ENCODE peak calls at places on chromosome 9, in five cellular contexts. F is sigmoid colon, C is BJ, H is GM06990, S is B cell. A is an unnamed sample.
A peak's percentile ranks its signal among the peaks of the same experiment; 100 is the strongest.

GRCh38 chr9:68711281-68711680 is 6.2 kb downstream of the PIP5K1B start:
- DNase-seq in F (no peak), C (no peak), H (no peak), S (no peak), A (no peak)

GRCh38 chr9:37839491-37840461 is 39.2 kb downstream of the DCAF10 start:
- DNase-seq in F (no peak), C (no peak), H (no peak), S (no peak), A (no peak)

GRCh38 chr9:93451762-93452709 is 551 bp downstream of the FAM120A start:
- DNase-seq in F (peak; percentile 78), C (no peak), H (peak; percentile 66), S (peak; percentile 50), A (no peak)

GRCh38 chr9:75591972-75592371 is 298.5 kb upstream of the PCSK5 start:
- DNase-seq in F (no peak), C (no peak), H (no peak), S (no peak), A (no peak)

GRCh38 chr9:101453776-101454570 is 18.4 kb upstream of the ALDOB start:
- DNase-seq in F (no peak), C (no peak), H (no peak), S (no peak), A (no peak)

GRCh38 chr9:110994771-110995241 is 43.5 kb downstream of the LPAR1 start:
- DNase-seq in F (no peak), C (no peak), H (peak; percentile 43), S (no peak), A (no peak)

GRCh38 chr9:23412458-23412857 is 413.6 kb downstream of the ELAVL2 start:
- DNase-seq in F (no peak), C (no peak), H (no peak), S (no peak), A (no peak)

GRCh38 chr9:7536310-7536939 is 263.2 kb downstream of the DMAC1 start:
- DNase-seq in F (no peak), C (no peak), H (peak; percentile 3), S (no peak), A (peak; percentile 7)

GRCh38 chr9:116546711-116547581 is 140.2 kb upstream of the TRIM32 start:
- DNase-seq in F (no peak), C (no peak), H (no peak), S (no peak), A (no peak)

GRCh38 chr9:124145903-124146575 is 111.7 kb upstream of the NEK6 start:
- DNase-seq in F (no peak), C (no peak), H (no peak), S (no peak), A (no peak)

GRCh38 chr9:86405926-86406325 is 51.7 kb upstream of the TUT7 start:
- DNase-seq in F (no peak), C (peak; percentile 65), H (no peak), S (no peak), A (peak; percentile 63)

GRCh38 chr9:108093773-108094675 is 604.5 kb upstream of the KLF4 start:
- DNase-seq in F (no peak), C (no peak), H (no peak), S (no peak), A (no peak)

GRCh38 chr9:131120620-131121228 is 4.7 kb upstream of the NUP214 start:
- DNase-seq in F (no peak), C (no peak), H (no peak), S (no peak), A (no peak)

DNA sequence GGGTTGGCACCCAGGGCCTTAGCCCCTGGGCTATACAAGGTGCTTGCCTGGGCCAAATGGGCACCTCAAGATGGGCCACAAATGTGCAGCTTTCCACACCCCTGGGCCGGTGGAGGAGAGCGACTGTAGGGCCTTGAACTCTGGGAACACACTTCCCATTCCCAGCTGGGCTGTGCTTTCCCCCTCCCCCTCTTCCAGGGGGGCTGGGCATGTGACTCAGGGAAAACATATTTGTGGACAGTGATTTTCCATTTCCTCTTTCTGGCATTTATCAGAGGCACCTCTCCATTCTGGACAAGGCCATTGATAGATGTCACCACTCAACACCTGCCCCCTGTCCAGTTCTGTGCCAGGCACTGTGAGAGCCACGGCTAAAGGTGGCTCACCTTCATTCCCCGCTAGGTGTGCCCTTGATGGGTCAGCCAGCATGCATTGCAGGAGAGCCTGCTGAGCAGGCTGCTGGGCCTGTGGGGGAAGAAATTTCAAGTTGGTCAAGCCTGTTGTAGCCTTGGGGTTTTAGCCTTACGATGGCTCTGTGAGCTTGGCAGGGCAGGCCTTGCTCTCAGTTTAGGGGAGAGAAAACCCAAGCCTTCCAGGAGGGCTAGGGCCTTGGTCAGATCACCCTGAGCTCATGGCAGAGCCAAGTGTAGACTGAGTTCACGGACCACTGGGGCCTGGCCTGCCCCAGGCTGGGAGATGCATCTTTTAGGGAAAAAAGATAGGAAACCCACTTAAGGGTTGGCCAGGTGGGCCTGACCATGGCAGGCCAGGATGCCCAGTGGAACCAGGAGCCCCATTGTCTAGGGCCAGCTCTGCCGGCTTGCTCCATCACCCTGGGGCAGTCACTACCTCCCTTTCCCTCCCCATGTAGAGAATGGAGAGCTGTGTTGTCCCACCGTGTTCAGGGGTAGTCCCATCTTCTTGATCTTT is 113.9 kb downstream of the DAB2IP start:
- DNase-seq in F (peak; percentile 81), C (peak; percentile 34), H (no peak), S (no peak), A (no peak)
- TF ChIP-seq CTCF in F (no peak), C (no peak), H (no peak), S (no peak), A (no peak)

DNA sequence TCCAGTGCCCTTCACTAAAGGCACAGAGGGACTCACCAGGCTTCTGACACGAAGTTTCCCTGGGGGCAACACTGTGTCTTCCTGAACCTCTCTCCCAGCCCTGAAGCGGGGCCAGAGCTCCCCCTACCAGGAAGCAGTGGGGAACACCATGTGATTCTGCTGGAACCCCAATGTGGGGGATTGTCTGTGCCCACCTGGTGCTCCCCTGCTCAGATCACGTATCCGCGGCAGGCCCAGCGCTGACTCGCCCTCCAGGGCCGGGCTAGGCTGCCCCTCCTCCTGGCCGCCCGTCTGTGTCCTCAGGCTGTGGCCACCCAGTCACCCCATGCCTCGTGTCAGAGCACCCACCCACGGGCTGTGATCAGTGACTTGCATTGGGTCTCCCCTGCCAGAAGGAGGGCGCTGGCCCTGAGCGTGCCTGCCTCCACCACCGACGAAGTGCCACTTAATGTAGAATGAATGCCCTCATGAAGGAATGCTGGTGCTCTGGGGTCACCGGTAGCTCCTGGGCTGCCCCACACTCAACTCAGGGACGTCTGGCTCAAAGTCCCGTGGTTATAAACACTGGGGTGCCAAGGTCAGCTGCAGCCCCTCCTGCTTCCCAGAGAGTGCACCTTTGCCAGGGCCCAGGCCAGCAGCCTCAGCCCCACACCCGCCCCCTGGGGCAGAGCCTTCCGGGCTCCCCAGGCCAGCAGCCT is 22.1 kb downstream of the SARDH start:
- DNase-seq in F (peak; percentile 61), C (no peak), H (no peak), S (no peak), A (no peak)
- TF ChIP-seq CTCF in F (no peak), C (peak; percentile 46), H (peak; percentile 59), S (no peak), A (peak; percentile 26)

DNA sequence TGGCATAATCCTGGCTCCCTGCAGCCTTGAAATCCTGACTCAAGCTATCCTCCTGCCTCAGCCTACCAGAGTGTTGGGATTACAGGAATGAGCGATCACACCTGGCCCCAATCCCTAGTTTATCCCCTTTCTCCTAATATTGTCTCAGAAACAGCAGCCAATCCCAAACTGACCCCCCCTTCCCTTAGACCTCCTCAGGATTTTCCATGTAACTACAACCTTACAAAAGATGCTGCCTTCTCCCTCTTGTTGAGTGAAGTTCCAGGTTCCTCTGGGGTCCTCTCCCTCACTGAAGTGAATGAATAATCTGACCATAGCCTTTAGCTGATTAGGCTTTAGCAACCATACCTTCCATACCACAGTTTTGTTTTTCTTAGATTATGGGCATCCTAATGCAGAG is 25.9 kb upstream of the MSANTD3 start:
- DNase-seq in F (no peak), C (no peak), H (no peak), S (no peak), A (no peak)
- TF ChIP-seq CTCF in F (no peak), C (no peak), H (no peak), S (no peak), A (no peak)

GRCh38 chr9:12461759-12462158 is 231.4 kb upstream of the TYRP1 start:
- DNase-seq in F (no peak), C (no peak), H (no peak), S (no peak), A (no peak)

GRCh38 chr9:12462861-12463260 is 230.3 kb upstream of the TYRP1 start:
- DNase-seq in F (no peak), C (no peak), H (no peak), S (no peak), A (no peak)

GRCh38 chr9:12464368-12464767 is 228.8 kb upstream of the TYRP1 start:
- DNase-seq in F (no peak), C (no peak), H (no peak), S (no peak), A (no peak)

GRCh38 chr9:12463641-12464040 is 229.5 kb upstream of the TYRP1 start:
- DNase-seq in F (no peak), C (no peak), H (no peak), S (no peak), A (no peak)

GRCh38 chr9:12464910-12465512 is 228.2 kb upstream of the TYRP1 start:
- DNase-seq in F (no peak), C (no peak), H (no peak), S (no peak), A (no peak)
- TF ChIP-seq CTCF in F (no peak), C (peak; percentile 59), H (peak; percentile 52), S (peak; percentile 56), A (peak; percentile 49)

DNA sequence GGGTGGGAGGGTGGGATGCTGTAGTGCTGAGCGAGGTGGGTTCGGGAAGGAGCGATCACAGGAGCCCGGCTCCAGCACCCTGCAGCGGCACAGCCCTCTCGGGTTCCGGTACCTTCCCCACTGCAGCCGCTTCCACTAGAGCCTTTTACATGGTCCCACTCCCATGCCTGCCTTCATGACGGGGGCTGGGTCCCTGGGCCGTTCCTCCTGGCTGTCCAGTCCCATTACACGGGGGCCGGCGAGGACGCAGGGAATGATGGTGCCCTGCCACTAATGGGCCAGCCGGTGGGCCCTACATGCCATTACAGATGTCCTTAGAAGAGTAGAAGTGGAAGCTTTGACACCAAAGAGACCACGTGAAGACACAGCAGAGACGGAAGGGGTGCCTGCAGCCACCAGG is 104.6 kb upstream of the PPP1R26 start:
- DNase-seq in F (no peak), C (no peak), H (no peak), S (no peak), A (no peak)
- TF ChIP-seq CTCF in F (no peak), C (no peak), H (no peak), S (no peak), A (no peak)

A was measured in AG09309.